ENCODE peak calls at places on chromosomes 12 and 14, in ten cellular contexts. S, C, O, Y, X, V, H, A, L and G are unnamed samples.

GRCh38 chr12:59119676-59120075 is 199.4 kb upstream of the LRIG3 start:
- DNase-seq in S (no peak), C (no peak), O (peak), Y (no peak), X (peak), V (peak), H (no peak), A (no peak), L (no peak), G (no peak)

GRCh38 chr12:591571-592505 is 71.4 kb downstream of the NINJ2 start:
- DNase-seq in S (no peak), C (no peak), O (no peak), Y (no peak), X (no peak), V (no peak), H (no peak), A (no peak), L (no peak), G (no peak)

GRCh38 chr14:67423424-67423823 is 11.5 kb upstream of the PLEK2 start:
- DNase-seq in S (no peak), C (no peak), O (no peak), Y (no peak), X (no peak), V (no peak), H (no peak), A (no peak), L (no peak), G (no peak)

GRCh38 chr14:56202256-56202655 is 84.0 kb downstream of the PELI2 start:
- DNase-seq in S (no peak), C (no peak), O (no peak), Y (no peak), X (no peak), V (no peak), H (no peak), A (no peak), L (no peak), G (no peak)

GRCh38 chr14:24927809-24928208 is 122.1 kb downstream of the STXBP6 start:
- DNase-seq in S (no peak), C (no peak), O (no peak), Y (no peak), X (no peak), V (no peak), H (no peak), A (no peak), L (no peak), G (no peak)

GRCh38 chr12:109018276-109018675 is 2.6 kb downstream of the SVOP start:
- DNase-seq in S (no peak), C (no peak), O (no peak), Y (peak), X (no peak), V (no peak), H (no peak), A (no peak), L (no peak), G (no peak)

GRCh38 chr14:70955543-70956480 is 48.6 kb downstream of the PCNX1 start:
- DNase-seq in S (no peak), C (no peak), O (peak), Y (peak), X (peak), V (no peak), H (peak), A (no peak), L (peak), G (no peak)

GRCh38 chr14:24960816-24961215 is 89.1 kb downstream of the STXBP6 start:
- DNase-seq in S (no peak), C (no peak), O (no peak), Y (no peak), X (peak), V (no peak), H (no peak), A (no peak), L (no peak), G (no peak)

GRCh38 chr12:52521175-52521574 is 981 bp upstream of the KRT5 start:
- DNase-seq in S (no peak), C (no peak), O (no peak), Y (no peak), X (no peak), V (no peak), H (no peak), A (no peak), L (no peak), G (peak)

GRCh38 chr14:97166497-97166896 is 369.3 kb downstream of the VRK1 start:
- DNase-seq in S (no peak), C (no peak), O (no peak), Y (no peak), X (no peak), V (no peak), H (no peak), A (no peak), L (no peak), G (no peak)

GRCh38 chr14:64720190-64720589 is 16.0 kb downstream of the PLEKHG3 start:
- DNase-seq in S (no peak), C (no peak), O (no peak), Y (no peak), X (peak), V (peak), H (no peak), A (peak), L (no peak), G (peak)

GRCh38 chr14:36848213-36848612 is 186.6 kb downstream of the PAX9 start:
- DNase-seq in S (no peak), C (no peak), O (no peak), Y (no peak), X (no peak), V (no peak), H (no peak), A (no peak), L (no peak), G (no peak)